ENCODE peak calls at places on chromosomes 3 and 15, in five cellular contexts. P, Q, W, E and K are unnamed samples.

GRCh38 chr15:48466825-48467224 is 135.6 kb downstream of the DUT start:
- DNase-seq in W (no peak), P (no peak), Q (no peak), E (no peak), K (no peak)

GRCh38 chr3:142866841-142867631 is 21.8 kb downstream of the PCOLCE2 start:
- DNase-seq in Q (no peak), P (no peak), W (no peak), E (peak), K (no peak)

GRCh38 chr15:69090197-69090948 is 70.1 kb upstream of the GLCE start:
- DNase-seq in E (no peak), P (no peak), W (no peak), Q (peak), K (no peak)

GRCh38 chr3:104460477-104461406 is 906.0 kb upstream of the ALCAM start:
- DNase-seq in W (peak), P (no peak), E (no peak), Q (no peak), K (no peak)

GRCh38 chr3:46895204-46895660 is 17.7 kb downstream of the PTH1R start:
- DNase-seq in P (peak), E (peak), W (peak), Q (peak), K (peak)

GRCh38 chr3:195177432-195178123 is 93.4 kb downstream of the XXYLT1 start:
- DNase-seq in P (no peak), W (no peak), E (no peak), Q (no peak), K (no peak)

GRCh38 chr3:46670000-46670890 is 23.2 kb downstream of the ALS2CL start:
- DNase-seq in Q (peak), E (peak), W (no peak), P (no peak), K (no peak)

GRCh38 chr3:188153949-188154757 is at the start of gene LPP:
- DNase-seq in Q (peak), W (no peak), P (no peak), E (peak), K (peak)

GRCh38 chr3:136819784-136820640 is 1.1 kb downstream of the SLC35G2 start:
- DNase-seq in W (no peak), E (peak), P (no peak), Q (peak), K (peak)

GRCh38 chr15:52579852-52580251 is 11.0 kb upstream of the ARPP19 start:
- DNase-seq in Q (no peak), P (no peak), E (no peak), W (no peak), K (no peak)

GRCh38 chr15:37045859-37046318 is 54.5 kb downstream of the MEIS2 start:
- DNase-seq in W (no peak), Q (no peak), E (peak), P (no peak), K (peak)

GRCh38 chr3:8482960-8483665 is 18.5 kb upstream of the LMCD1 start:
- DNase-seq in W (no peak), P (no peak), E (no peak), Q (no peak), K (peak)

GRCh38 chr3:61986473-61986872 is 386.9 kb downstream of the FEZF2 start:
- DNase-seq in W (no peak), E (no peak), Q (no peak), P (no peak), K (no peak)

GRCh38 chr15:73809728-73810501 is 56.8 kb upstream of the INSYN1 start:
- DNase-seq in Q (peak), E (no peak), W (no peak), P (no peak), K (no peak)

GRCh38 chr3:111936191-111936841 is 42.5 kb upstream of the ABHD10 start:
- DNase-seq in E (no peak), W (no peak), Q (no peak), P (no peak), K (no peak)

GRCh38 chr3:119195911-119196310 is 22.5 kb downstream of the UPK1B start:
- DNase-seq in E (no peak), P (no peak), Q (no peak), W (no peak), K (no peak)

GRCh38 chr3:170055209-170055608 is 17.4 kb downstream of the GPR160 start:
- DNase-seq in P (no peak), W (peak), Q (no peak), E (peak), K (no peak)

GRCh38 chr3:10757821-10758130 is 58.3 kb upstream of the SLC6A11 start:
- DNase-seq in W (no peak), Q (no peak), E (no peak), P (no peak), K (no peak)

GRCh38 chr3:171149717-171150116 is 123.2 kb upstream of the SLC2A2 start:
- DNase-seq in Q (no peak), W (no peak), E (no peak), P (no peak), K (no peak)

DNA sequence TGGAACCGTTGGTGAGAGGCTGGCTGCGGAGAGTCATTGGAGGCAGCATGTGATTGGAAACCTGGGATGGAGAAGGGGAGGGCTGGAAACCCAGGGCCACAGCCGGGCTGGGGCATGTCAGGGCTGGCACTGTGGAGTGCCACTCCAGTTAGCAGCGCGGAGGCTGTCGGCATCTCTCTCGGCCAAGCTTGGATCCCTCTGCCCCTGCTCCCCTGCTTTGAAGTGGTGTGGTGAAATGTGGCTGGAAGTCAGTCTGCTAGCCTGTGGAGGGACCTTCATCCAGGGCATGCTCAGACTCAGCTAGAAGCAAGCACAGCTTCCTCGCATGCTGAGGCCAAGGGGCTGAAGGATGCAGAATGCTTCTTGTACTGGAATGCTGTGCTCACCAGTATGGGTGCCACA is 13.5 kb downstream of the SLCO3A1 start:
- DNase-seq in P (no peak), Q (no peak), W (no peak), E (no peak), K (no peak)
- H3K27ac ChIP-seq in P (no peak), Q (peak), W (no peak), E (no peak), K (no peak)

GRCh38 chr3:183968846-183969245 is 48.8 kb downstream of the ABCC5 start:
- DNase-seq in P (no peak), E (no peak), Q (no peak), W (no peak), K (no peak)
- TF ChIP-seq TAF1 in P (no peak), E (no peak), Q (no peak), W (no peak), K (no peak)

DNA sequence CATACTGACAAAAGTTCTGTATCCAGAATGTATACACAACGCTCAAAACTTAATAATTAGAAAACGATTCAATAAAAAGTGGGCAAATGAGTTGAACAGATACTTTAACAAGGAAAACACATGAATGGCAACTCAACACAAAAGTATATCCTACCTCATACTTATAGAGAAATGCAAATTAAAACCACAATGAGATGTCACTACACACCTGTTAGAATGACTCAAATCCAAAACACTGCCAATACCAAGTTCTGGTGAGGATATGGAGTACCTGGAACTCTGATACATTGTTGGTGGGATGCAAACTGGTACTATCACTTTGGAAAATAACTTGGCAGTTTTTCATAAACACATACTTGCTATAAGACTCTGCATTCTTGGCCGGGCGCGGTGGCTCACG is 42.1 kb downstream of the PRTG start:
- DNase-seq in W (peak), P (no peak), Q (no peak), E (no peak), K (no peak)
- H3K27ac ChIP-seq in W (no peak), P (no peak), Q (no peak), E (no peak), K (no peak)

GRCh38 chr3:57147071-57147470 is 18.1 kb downstream of the IL17RD start:
- DNase-seq in Q (no peak), P (no peak), E (no peak), W (no peak), K (no peak)
- TF ChIP-seq TAF1 in Q (no peak), P (no peak), E (no peak), W (no peak), K (no peak)

DNA sequence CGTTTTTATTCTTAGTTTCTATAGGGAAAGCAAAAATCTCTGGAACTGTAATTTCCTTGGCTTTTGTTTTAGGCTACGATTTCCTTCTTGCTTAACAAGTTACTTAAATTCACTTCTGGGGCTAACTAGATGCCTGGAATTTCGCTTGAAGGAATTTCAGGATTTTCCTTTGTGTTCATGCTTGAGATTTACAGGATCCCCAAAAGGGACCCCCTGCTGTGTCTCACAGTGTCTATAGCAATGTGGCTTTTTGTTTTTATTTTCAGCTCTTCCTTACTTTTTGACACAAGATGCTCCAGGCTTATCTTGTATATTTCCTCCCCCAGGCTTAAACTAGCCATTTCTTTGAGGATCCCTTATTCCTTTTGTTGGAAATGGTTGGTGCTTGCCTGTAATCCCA is 95.5 kb upstream of the DPPA4 start:
- DNase-seq in P (no peak), Q (no peak), E (peak), W (no peak), K (no peak)
- H3K27ac ChIP-seq in P (no peak), Q (no peak), E (no peak), W (no peak), K (no peak)

GRCh38 chr3:141294300-141294699 is 62.7 kb downstream of the PXYLP1 start:
- DNase-seq in P (no peak), W (no peak), Q (no peak), E (no peak), K (no peak)
- TF ChIP-seq TAF1 in P (no peak), W (no peak), Q (no peak), E (no peak), K (no peak)

DNA sequence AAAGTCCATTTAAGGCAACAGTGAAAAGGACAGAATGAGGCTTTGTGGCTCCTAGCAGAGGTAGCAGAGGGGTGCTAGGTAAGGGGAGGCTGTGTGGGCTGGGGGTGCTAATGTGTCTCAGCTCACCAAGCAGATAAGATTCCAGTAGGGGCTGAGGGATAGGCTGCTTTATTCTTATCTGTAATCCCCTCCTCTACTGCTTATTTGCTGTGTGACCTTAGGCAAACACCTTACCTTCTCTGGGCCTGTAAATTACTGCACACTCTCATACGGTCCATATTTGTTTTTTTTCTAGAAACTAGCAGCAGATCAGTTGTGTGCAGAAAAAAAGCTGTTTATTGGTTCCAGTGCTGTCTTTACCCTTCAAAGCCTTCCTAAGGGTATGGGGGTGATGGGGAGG is 52.8 kb downstream of the SMAD6 start:
- DNase-seq in W (no peak), E (no peak), P (no peak), Q (no peak), K (no peak)
- H3K27ac ChIP-seq in W (no peak), E (no peak), P (no peak), Q (no peak), K (no peak)

GRCh38 chr3:192727032-192727847 is at the start of gene FGF12:
- DNase-seq in E (peak), P (peak), W (no peak), Q (peak), K (peak)

GRCh38 chr3:192731233-192731632 is 3.9 kb upstream of the FGF12 start:
- DNase-seq in E (no peak), P (no peak), W (no peak), Q (no peak), K (no peak)

GRCh38 chr3:192726386-192726785 is 955 bp downstream of the FGF12 start:
- DNase-seq in P (no peak), E (no peak), W (no peak), Q (no peak), K (no peak)
- TF ChIP-seq TAF1 in P (no peak), E (no peak), W (no peak), Q (no peak), K (no peak)

DNA sequence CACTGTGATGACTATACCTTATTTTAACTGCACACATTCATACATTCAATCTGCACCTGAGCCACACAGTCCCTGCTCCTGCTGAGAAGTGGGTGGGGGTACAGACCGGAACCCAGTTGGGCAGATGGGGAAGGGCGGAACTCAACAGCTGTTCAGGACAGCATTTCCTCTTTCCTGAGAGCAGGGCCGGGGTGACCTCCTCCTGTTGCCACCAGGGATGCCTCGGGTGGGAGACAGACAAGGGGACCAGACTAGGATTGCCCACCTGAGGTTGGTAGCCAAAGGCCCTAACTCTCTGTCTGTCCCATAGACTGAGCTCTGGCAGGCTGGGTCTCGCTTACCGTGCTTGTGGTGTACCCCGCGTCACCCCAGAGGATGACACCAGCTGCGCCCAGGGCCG is 3.9 kb downstream of the HYAL2 start:
- DNase-seq in P (no peak), E (no peak), Q (no peak), W (no peak), K (no peak)
- H3K27ac ChIP-seq in P (no peak), E (peak), Q (no peak), W (no peak), K (peak)

GRCh38 chr3:13538520-13539284 is 10.2 kb upstream of the FBLN2 start:
- DNase-seq in E (no peak), W (no peak), Q (no peak), P (no peak), K (no peak)

GRCh38 chr3:13540332-13540995 is 8.5 kb upstream of the FBLN2 start:
- DNase-seq in P (no peak), E (no peak), W (no peak), Q (no peak), K (no peak)

GRCh38 chr3:13537926-13538325 is 11.0 kb upstream of the FBLN2 start:
- DNase-seq in Q (no peak), E (no peak), P (peak), W (no peak), K (no peak)

GRCh38 chr3:13539671-13540070 is 9.3 kb upstream of the FBLN2 start:
- DNase-seq in Q (no peak), W (no peak), P (peak), E (no peak), K (no peak)

GRCh38 chr3:13539285-13539625 is 9.7 kb upstream of the FBLN2 start:
- DNase-seq in E (no peak), P (no peak), W (no peak), Q (no peak), K (no peak)
- TF ChIP-seq TAF1 in E (no peak), P (no peak), W (no peak), Q (no peak), K (no peak)